ENCODE peak calls at places on chromosomes 2 and 18, in nine cellular contexts. W is heart left ventricle, V is HCT116, Z is tibial nerve, M is esophagus squamous epithelium, K is right lobe of liver, G is A549, Q is thyroid gland, N is sigmoid colon. P is an unnamed sample.

GRCh38 chr2:9110893-9111569 is 95.6 kb upstream of the ASAP2 start:
- DNase-seq in W (no peak), V (no peak), Z (no peak), M (no peak), K (no peak), G (peak; percentile 33), Q (no peak), N (no peak), P (no peak)

GRCh38 chr2:240564191-240564570 is 4.0 kb downstream of the DUSP28 start:
- DNase-seq in W (no peak), V (no peak), Z (no peak), M (no peak), K (no peak), G (no peak), Q (no peak), N (peak; percentile 32), P (no peak)

GRCh38 chr2:96329870-96330269 is 4.8 kb downstream of the ITPRIPL1 start:
- DNase-seq in W (no peak), V (no peak), Z (no peak), M (no peak), K (no peak), G (no peak), Q (no peak), N (no peak), P (no peak)

GRCh38 chr18:40249390-40250080 is 1705.5 kb upstream of the PIK3C3 start:
- DNase-seq in W (no peak), V (no peak), Z (no peak), M (no peak), K (no peak), G (no peak), Q (no peak), N (no peak), P (no peak)

GRCh38 chr2:24881623-24882022 is 38.4 kb downstream of the ADCY3 start:
- DNase-seq in W (no peak), V (no peak), Z (no peak), M (no peak), K (no peak), G (no peak), Q (no peak), N (no peak), P (no peak)

GRCh38 chr2:31467426-31467825 is 52.9 kb upstream of the XDH start:
- DNase-seq in W (no peak), V (no peak), Z (no peak), M (no peak), K (no peak), G (no peak), Q (no peak), N (no peak), P (no peak)

GRCh38 chr2:202042444-202042843 is 8.8 kb downstream of the FZD7 start:
- DNase-seq in W (no peak), V (no peak), Z (no peak), M (no peak), K (no peak), G (no peak), Q (no peak), N (no peak), P (no peak)

GRCh38 chr18:42292654-42293053 is 337.6 kb downstream of the PIK3C3 start:
- DNase-seq in W (no peak), V (no peak), Z (no peak), M (no peak), K (no peak), G (no peak), Q (no peak), N (no peak), P (no peak)

GRCh38 chr2:199465988-199466703 is 8.4 kb upstream of the SATB2 start:
- DNase-seq in W (no peak), V (no peak), Z (no peak), M (no peak), K (no peak), G (no peak), Q (no peak), N (no peak), P (no peak)

GRCh38 chr2:78606895-78607294 is 418.6 kb upstream of the REG3G start:
- DNase-seq in W (no peak), V (no peak), Z (no peak), M (no peak), K (no peak), G (no peak), Q (no peak), N (no peak), P (no peak)

GRCh38 chr2:74201196-74201595 is 2.8 kb downstream of the MTHFD2 start:
- DNase-seq in W (no peak), V (no peak), Z (no peak), M (no peak), K (no peak), G (no peak), Q (no peak), N (no peak), P (peak; percentile 51)

GRCh38 chr2:74199275-74199701 is 873 bp downstream of the MTHFD2 start:
- DNase-seq in W (no peak), V (no peak), Z (no peak), M (no peak), K (no peak), G (no peak), Q (no peak), N (no peak), P (no peak)

GRCh38 chr2:74201596-74201995 is 3.2 kb downstream of the MTHFD2 start:
- DNase-seq in W (no peak), V (no peak), Z (no peak), M (no peak), K (no peak), G (no peak), Q (no peak), N (no peak), P (no peak)

GRCh38 chr2:74198461-74199274 is at the start of gene MTHFD2:
- DNase-seq in W (peak; percentile 89), V (peak; percentile 65), Z (peak; percentile 64), M (peak; percentile 57), K (peak; percentile 84), G (peak; percentile 99), Q (peak; percentile 79), N (peak; percentile 91), P (peak; percentile 86)

GRCh38 chr2:74199871-74200305 is 1.5 kb downstream of the MTHFD2 start:
- DNase-seq in W (no peak), V (no peak), Z (no peak), M (no peak), K (no peak), G (no peak), Q (no peak), N (no peak), P (no peak)
- TF ChIP-seq POLR2A in W (no peak), V (no peak), Z (no peak), M (no peak), K (no peak), G (no peak), Q (no peak), N (no peak), P (no peak)

GRCh38 chr2:105804266-105804665 is 59.6 kb downstream of the NCK2 start:
- DNase-seq in W (no peak), V (no peak), Z (no peak), M (no peak), K (no peak), G (no peak), Q (no peak), N (no peak), P (no peak)

GRCh38 chr2:105803773-105804172 is 59.1 kb downstream of the NCK2 start:
- DNase-seq in W (no peak), V (no peak), Z (no peak), M (no peak), K (no peak), G (no peak), Q (no peak), N (no peak), P (no peak)

GRCh38 chr2:105801961-105802360 is 57.2 kb downstream of the NCK2 start:
- DNase-seq in W (no peak), V (no peak), Z (no peak), M (no peak), K (no peak), G (no peak), Q (no peak), N (no peak), P (no peak)

GRCh38 chr2:105802587-105802986 is 57.9 kb downstream of the NCK2 start:
- DNase-seq in W (no peak), V (no peak), Z (no peak), M (no peak), K (no peak), G (no peak), Q (no peak), N (no peak), P (no peak)

GRCh38 chr2:105803337-105803736 is 58.6 kb downstream of the NCK2 start:
- DNase-seq in W (no peak), V (no peak), Z (no peak), M (no peak), K (no peak), G (no peak), Q (no peak), N (no peak), P (no peak)
- H3K4me3 ChIP-seq in W (no peak overlapping the region), V (no peak overlapping the region), Z (no peak overlapping the region), M (no peak overlapping the region), K (no peak overlapping the region), G (no peak overlapping the region), Q (no peak overlapping the region), N (no peak overlapping the region), P (no peak overlapping the region)

GRCh38 chr2:1826188-1826905 is 82.0 kb upstream of the PXDN start:
- DNase-seq in W (no peak), V (no peak), Z (peak; percentile 66), M (no peak), K (no peak), G (no peak), Q (no peak), N (no peak), P (no peak)

GRCh38 chr2:1824202-1824905 is 80.0 kb upstream of the PXDN start:
- DNase-seq in W (no peak), V (no peak), Z (no peak), M (no peak), K (no peak), G (no peak), Q (no peak), N (peak; percentile 91), P (no peak)

GRCh38 chr2:1827686-1828085 is 83.4 kb upstream of the PXDN start:
- DNase-seq in W (no peak), V (no peak), Z (peak; percentile 47), M (no peak), K (no peak), G (no peak), Q (no peak), N (no peak), P (no peak)

GRCh38 chr2:1823187-1824169 is 79.2 kb upstream of the PXDN start:
- DNase-seq in W (no peak), V (no peak), Z (no peak), M (no peak), K (no peak), G (no peak), Q (no peak), N (no peak), P (no peak)

DNA sequence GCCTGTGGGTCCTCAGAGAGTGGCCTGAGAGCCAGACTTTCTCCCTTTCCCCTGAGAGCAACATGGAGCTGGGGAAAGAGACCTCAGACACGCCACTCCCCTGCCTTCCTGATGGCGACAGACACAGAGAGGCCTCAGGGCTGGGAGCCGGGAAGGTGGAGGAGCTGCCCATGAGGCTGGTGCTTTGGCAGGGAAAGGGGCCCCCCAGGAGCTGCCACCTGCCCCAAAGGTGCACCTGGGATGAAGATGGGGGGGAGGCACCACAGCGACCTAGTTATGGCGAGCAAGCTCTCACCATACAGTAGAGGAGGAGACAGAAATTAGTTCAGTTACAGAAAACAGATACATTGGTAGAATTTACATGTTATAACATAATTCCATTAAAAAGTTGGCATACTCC is 80.7 kb upstream of the PXDN start:
- DNase-seq in W (no peak), V (no peak), Z (no peak), M (no peak), K (no peak), G (no peak), Q (no peak), N (no peak), P (no peak)
- H3K27ac ChIP-seq in W (peak overlapping the region; percentile 53), V (no peak overlapping the region), Z (no peak overlapping the region), M (peak overlapping the region; percentile 11), K (no peak overlapping the region), G (no peak overlapping the region), Q (no peak overlapping the region), N (peak overlapping the region; percentile 81), P (no peak overlapping the region)

GRCh38 chr2:108533832-108534576 is at the start of gene LIMS1:
- DNase-seq in W (peak; percentile 96), V (peak; percentile 83), Z (peak; percentile 85), M (peak; percentile 64), K (peak; percentile 95), G (peak; percentile 94), Q (peak; percentile 91), N (peak; percentile 96), P (peak; percentile 90)
- TF ChIP-seq POLR2A in W (peak; percentile 73), V (peak; percentile 69), Z (peak; percentile 87), M (peak; percentile 39), K (peak; percentile 76), G (peak; percentile 87), Q (peak; percentile 47), N (peak; percentile 80), P (peak; percentile 59)

P was measured in uterus.